ENCODE peak calls at places on chromosome 1, in five cellular contexts. One of them, this sample, is unnamed.
A peak's percentile ranks its signal among the peaks of the same experiment; 100 is the strongest.

GRCh38 chr1:228228601-228229074 is 20.8 kb downstream of the OBSCN start:
- DNase-seq in left ventricle myocardium superior: no peak
- DNase-seq in dorsolateral prefrontal cortex: no peak
- DNase-seq in stimulated activated CD4-positive, alpha-beta T cell treated with anti-CD3 and anti-CD28 coated beads, Interleukin-1b, Interleukin-23, amount 100 ng/mL, for 4 hours: no peak
- DNase-seq in NCI-H1694 treated with DMSO at 0.1 percent for 48 hours: no peak
- DNase-seq in this sample: no peak

GRCh38 chr1:247357062-247357780 is 25.6 kb upstream of the ZNF496 start:
- DNase-seq in left ventricle myocardium superior: peak; percentile 43
- DNase-seq in stimulated activated CD4-positive, alpha-beta T cell treated with anti-CD3 and anti-CD28 coated beads, Interleukin-1b, Interleukin-23, amount 100 ng/mL, for 4 hours: no peak
- DNase-seq in NCI-H1694 treated with DMSO at 0.1 percent for 48 hours: no peak
- DNase-seq in dorsolateral prefrontal cortex: no peak
- DNase-seq in this sample: no peak

GRCh38 chr1:25810341-25811299 is 9.1 kb upstream of the MTFR1L start:
- DNase-seq in dorsolateral prefrontal cortex: peak; percentile 74
- DNase-seq in NCI-H1694 treated with DMSO at 0.1 percent for 48 hours: peak; percentile 40
- DNase-seq in left ventricle myocardium superior: peak; percentile 86
- DNase-seq in stimulated activated CD4-positive, alpha-beta T cell treated with anti-CD3 and anti-CD28 coated beads, Interleukin-1b, Interleukin-23, amount 100 ng/mL, for 4 hours: peak; percentile 77
- DNase-seq in this sample: peak; percentile 90

GRCh38 chr1:10515627-10516026 is 40.9 kb downstream of the PEX14 start:
- DNase-seq in stimulated activated CD4-positive, alpha-beta T cell treated with anti-CD3 and anti-CD28 coated beads, Interleukin-1b, Interleukin-23, amount 100 ng/mL, for 4 hours: no peak
- DNase-seq in NCI-H1694 treated with DMSO at 0.1 percent for 48 hours: no peak
- DNase-seq in left ventricle myocardium superior: no peak
- DNase-seq in dorsolateral prefrontal cortex: no peak
- DNase-seq in this sample: no peak

GRCh38 chr1:33826311-33826710 is 37.6 kb upstream of the HMGB4 start:
- DNase-seq in stimulated activated CD4-positive, alpha-beta T cell treated with anti-CD3 and anti-CD28 coated beads, Interleukin-1b, Interleukin-23, amount 100 ng/mL, for 4 hours: no peak
- DNase-seq in NCI-H1694 treated with DMSO at 0.1 percent for 48 hours: no peak
- DNase-seq in left ventricle myocardium superior: no peak
- DNase-seq in dorsolateral prefrontal cortex: no peak
- DNase-seq in this sample: no peak

GRCh38 chr1:234214129-234214910 is 158.9 kb upstream of the COA6 start:
- DNase-seq in left ventricle myocardium superior: peak; percentile 43
- DNase-seq in NCI-H1694 treated with DMSO at 0.1 percent for 48 hours: peak; percentile 12
- DNase-seq in stimulated activated CD4-positive, alpha-beta T cell treated with anti-CD3 and anti-CD28 coated beads, Interleukin-1b, Interleukin-23, amount 100 ng/mL, for 4 hours: peak; percentile 30
- DNase-seq in dorsolateral prefrontal cortex: no peak
- DNase-seq in this sample: no peak

GRCh38 chr1:225774276-225775147 is 3.1 kb upstream of the SRP9 start:
- DNase-seq in dorsolateral prefrontal cortex: no peak
- DNase-seq in NCI-H1694 treated with DMSO at 0.1 percent for 48 hours: no peak
- DNase-seq in left ventricle myocardium superior: no peak
- DNase-seq in stimulated activated CD4-positive, alpha-beta T cell treated with anti-CD3 and anti-CD28 coated beads, Interleukin-1b, Interleukin-23, amount 100 ng/mL, for 4 hours: no peak
- DNase-seq in this sample: no peak

GRCh38 chr1:31707711-31708110 is 3.9 kb upstream of the COL16A1 start:
- DNase-seq in NCI-H1694 treated with DMSO at 0.1 percent for 48 hours: no peak
- DNase-seq in left ventricle myocardium superior: no peak
- DNase-seq in stimulated activated CD4-positive, alpha-beta T cell treated with anti-CD3 and anti-CD28 coated beads, Interleukin-1b, Interleukin-23, amount 100 ng/mL, for 4 hours: no peak
- DNase-seq in dorsolateral prefrontal cortex: no peak
- DNase-seq in this sample: no peak

GRCh38 chr1:37303884-37304574 is 170.4 kb upstream of the ZC3H12A start:
- DNase-seq in stimulated activated CD4-positive, alpha-beta T cell treated with anti-CD3 and anti-CD28 coated beads, Interleukin-1b, Interleukin-23, amount 100 ng/mL, for 4 hours: no peak
- DNase-seq in dorsolateral prefrontal cortex: no peak
- DNase-seq in NCI-H1694 treated with DMSO at 0.1 percent for 48 hours: no peak
- DNase-seq in left ventricle myocardium superior: no peak
- DNase-seq in this sample: no peak

GRCh38 chr1:110040548-110040947 is 6.1 kb downstream of the STRIP1 start:
- DNase-seq in dorsolateral prefrontal cortex: no peak
- DNase-seq in left ventricle myocardium superior: no peak
- DNase-seq in NCI-H1694 treated with DMSO at 0.1 percent for 48 hours: no peak
- DNase-seq in stimulated activated CD4-positive, alpha-beta T cell treated with anti-CD3 and anti-CD28 coated beads, Interleukin-1b, Interleukin-23, amount 100 ng/mL, for 4 hours: peak; percentile 24
- DNase-seq in this sample: no peak

GRCh38 chr1:208252126-208252853 is 8.1 kb upstream of the PLXNA2 start:
- DNase-seq in left ventricle myocardium superior: peak; percentile 57
- DNase-seq in dorsolateral prefrontal cortex: no peak
- DNase-seq in stimulated activated CD4-positive, alpha-beta T cell treated with anti-CD3 and anti-CD28 coated beads, Interleukin-1b, Interleukin-23, amount 100 ng/mL, for 4 hours: no peak
- DNase-seq in NCI-H1694 treated with DMSO at 0.1 percent for 48 hours: no peak
- DNase-seq in this sample: no peak

GRCh38 chr1:26468911-26469310 is 3.3 kb upstream of the HMGN2 start:
- DNase-seq in stimulated activated CD4-positive, alpha-beta T cell treated with anti-CD3 and anti-CD28 coated beads, Interleukin-1b, Interleukin-23, amount 100 ng/mL, for 4 hours: no peak
- DNase-seq in dorsolateral prefrontal cortex: no peak
- DNase-seq in NCI-H1694 treated with DMSO at 0.1 percent for 48 hours: peak; percentile 64
- DNase-seq in left ventricle myocardium superior: peak; percentile 33
- DNase-seq in this sample: no peak

GRCh38 chr1:160354388-160354985 is 11.3 kb downstream of the NCSTN start:
- DNase-seq in left ventricle myocardium superior: no peak
- DNase-seq in stimulated activated CD4-positive, alpha-beta T cell treated with anti-CD3 and anti-CD28 coated beads, Interleukin-1b, Interleukin-23, amount 100 ng/mL, for 4 hours: no peak
- DNase-seq in NCI-H1694 treated with DMSO at 0.1 percent for 48 hours: no peak
- DNase-seq in dorsolateral prefrontal cortex: no peak
- DNase-seq in this sample: no peak

GRCh38 chr1:33420870-33421775 is 9.8 kb downstream of the PHC2 start:
- DNase-seq in stimulated activated CD4-positive, alpha-beta T cell treated with anti-CD3 and anti-CD28 coated beads, Interleukin-1b, Interleukin-23, amount 100 ng/mL, for 4 hours: no peak
- DNase-seq in left ventricle myocardium superior: no peak
- DNase-seq in NCI-H1694 treated with DMSO at 0.1 percent for 48 hours: no peak
- DNase-seq in dorsolateral prefrontal cortex: no peak
- DNase-seq in this sample: no peak

GRCh38 chr1:2322593-2323295 is 68.6 kb downstream of the MORN1 start:
- DNase-seq in stimulated activated CD4-positive, alpha-beta T cell treated with anti-CD3 and anti-CD28 coated beads, Interleukin-1b, Interleukin-23, amount 100 ng/mL, for 4 hours: no peak
- DNase-seq in left ventricle myocardium superior: peak; percentile 36
- DNase-seq in NCI-H1694 treated with DMSO at 0.1 percent for 48 hours: no peak
- DNase-seq in dorsolateral prefrontal cortex: no peak
- DNase-seq in this sample: no peak

GRCh38 chr1:201281573-201281972 is 1.7 kb upstream of the PKP1 start:
- DNase-seq in left ventricle myocardium superior: no peak
- DNase-seq in NCI-H1694 treated with DMSO at 0.1 percent for 48 hours: no peak
- DNase-seq in stimulated activated CD4-positive, alpha-beta T cell treated with anti-CD3 and anti-CD28 coated beads, Interleukin-1b, Interleukin-23, amount 100 ng/mL, for 4 hours: no peak
- DNase-seq in dorsolateral prefrontal cortex: no peak
- DNase-seq in this sample: no peak

GRCh38 chr1:37478890-37479254 is 4.5 kb downstream of the ZC3H12A start:
- DNase-seq in NCI-H1694 treated with DMSO at 0.1 percent for 48 hours: no peak
- DNase-seq in dorsolateral prefrontal cortex: no peak
- DNase-seq in stimulated activated CD4-positive, alpha-beta T cell treated with anti-CD3 and anti-CD28 coated beads, Interleukin-1b, Interleukin-23, amount 100 ng/mL, for 4 hours: no peak
- DNase-seq in left ventricle myocardium superior: no peak
- DNase-seq in this sample: no peak

GRCh38 chr1:185409763-185410528 is 92.9 kb upstream of the IVNS1ABP start:
- DNase-seq in dorsolateral prefrontal cortex: no peak
- DNase-seq in NCI-H1694 treated with DMSO at 0.1 percent for 48 hours: no peak
- DNase-seq in left ventricle myocardium superior: no peak
- DNase-seq in stimulated activated CD4-positive, alpha-beta T cell treated with anti-CD3 and anti-CD28 coated beads, Interleukin-1b, Interleukin-23, amount 100 ng/mL, for 4 hours: no peak
- DNase-seq in this sample: no peak

GRCh38 chr1:9251501-9251900 is 16.9 kb downstream of the H6PD start:
- DNase-seq in NCI-H1694 treated with DMSO at 0.1 percent for 48 hours: no peak
- DNase-seq in stimulated activated CD4-positive, alpha-beta T cell treated with anti-CD3 and anti-CD28 coated beads, Interleukin-1b, Interleukin-23, amount 100 ng/mL, for 4 hours: no peak
- DNase-seq in dorsolateral prefrontal cortex: no peak
- DNase-seq in left ventricle myocardium superior: peak; percentile 77
- DNase-seq in this sample: no peak